ENCODE peak calls at places on chromosomes 16 and 17, in eight cellular contexts. R is neuronal stem cell, L is ELR, K is AG10803, T is fibroblast of pulmonary artery, Q is transverse colon, S is left ventricle myocardium superior, F is islet precursor cell. A is an unnamed sample.
A peak's percentile ranks its signal among the peaks of the same experiment; 100 is the strongest.

GRCh38 chr16:8674413-8675022 is at the start of gene ABAT:
- DNase-seq in R (peak; percentile 81), S (peak; percentile 94), Q (peak; percentile 94), L (peak; percentile 70), K (peak; percentile 70), F (peak; percentile 94), T (peak; percentile 68), A (peak; percentile 18)

GRCh38 chr17:59370580-59371299 is 39.3 kb downstream of the YPEL2 start:
- DNase-seq in S (no peak), Q (no peak), F (peak; percentile 76), T (no peak), K (no peak), L (no peak), R (peak; percentile 53), A (no peak)

GRCh38 chr16:31108035-31108793 is at the start of gene BCKDK:
- DNase-seq in S (peak; percentile 91), R (peak; percentile 51), F (peak; percentile 79), K (peak; percentile 68), L (peak; percentile 80), T (peak; percentile 67), Q (peak; percentile 77), A (no peak)

GRCh38 chr17:78442648-78443128 is 64.2 kb downstream of the PGS1 start:
- DNase-seq in Q (peak; percentile 64), K (peak; percentile 54), R (no peak), F (no peak), L (no peak), T (peak; percentile 94), S (peak; percentile 76), A (no peak)

GRCh38 chr16:74034862-74035261 is 261.8 kb upstream of the PSMD7 start:
- DNase-seq in K (peak; percentile 26), S (no peak), F (no peak), T (peak; percentile 28), R (peak; percentile 36), Q (peak; percentile 11), L (peak; percentile 20), A (peak; percentile 2)

GRCh38 chr16:57258910-57259475 is 13.9 kb downstream of the ARL2BP start:
- DNase-seq in S (no peak), R (no peak), T (no peak), F (peak; percentile 51), K (no peak), L (no peak), Q (peak; percentile 4), A (no peak)

GRCh38 chr17:79983456-79983855 is 52.2 kb downstream of the TBC1D16 start:
- DNase-seq in L (no peak), S (no peak), R (no peak), T (no peak), F (peak; percentile 63), Q (peak; percentile 4), K (no peak), A (no peak)

GRCh38 chr16:2156025-2156848 is 655 bp downstream of the TRAF7 start:
- DNase-seq in S (no peak), Q (no peak), F (no peak), R (no peak), K (peak; percentile 79), L (peak; percentile 78), T (peak; percentile 65), A (no peak)

GRCh38 chr17:58382885-58383248 is 30.9 kb upstream of the SUPT4H1 start:
- DNase-seq in K (no peak), Q (no peak), T (no peak), S (no peak), L (no peak), R (no peak), F (no peak), A (no peak)

GRCh38 chr16:49021136-49021535 is 260.5 kb downstream of the CBLN1 start:
- DNase-seq in F (no peak), R (no peak), S (no peak), T (peak; percentile 42), Q (no peak), L (peak; percentile 10), K (peak; percentile 81), A (no peak)

GRCh38 chr16:19240494-19240893 is 45.0 kb upstream of the CLEC19A start:
- DNase-seq in S (no peak), R (no peak), K (no peak), T (no peak), L (no peak), F (no peak), Q (no peak), A (no peak)

GRCh38 chr17:27853121-27853520 is 40.0 kb downstream of the LYRM9 start:
- DNase-seq in Q (no peak), L (no peak), F (no peak), S (no peak), K (no peak), T (no peak), R (no peak), A (no peak)

GRCh38 chr16:72819345-72819744 is 228.6 kb downstream of the ZFHX3 start:
- DNase-seq in F (peak; percentile 60), S (no peak), R (no peak), Q (no peak), L (peak; percentile 86), K (peak; percentile 60), T (peak; percentile 29), A (no peak)

A was measured in AG09319.